ENCODE peak calls at places on chromosomes 12 and 14, in five cellular contexts. One of them, this sample, is unnamed.

GRCh38 chr14:102659797-102660196 is 67.3 kb downstream of the RCOR1 start:
- DNase-seq in left lung: no peak
- DNase-seq in stimulated activated CD8-positive, alpha-beta memory T cell treated with anti-CD3 and anti-CD28 coated beads, Interleukin-12 subunit alpha, Interleukin-12 subunit beta, amount 100 ng/mL, for 4 hours: no peak
- DNase-seq in epithelial cell of esophagus: peak
- DNase-seq in A549: peak
- DNase-seq in this sample: no peak

GRCh38 chr12:18145924-18146323 is 55.9 kb upstream of the RERGL start:
- DNase-seq in left lung: no peak
- DNase-seq in stimulated activated CD8-positive, alpha-beta memory T cell treated with anti-CD3 and anti-CD28 coated beads, Interleukin-12 subunit alpha, Interleukin-12 subunit beta, amount 100 ng/mL, for 4 hours: no peak
- DNase-seq in epithelial cell of esophagus: peak
- DNase-seq in A549: no peak
- DNase-seq in this sample: no peak

GRCh38 chr14:90603336-90603735 is 206.5 kb downstream of the CALM1 start:
- DNase-seq in left lung: no peak
- DNase-seq in stimulated activated CD8-positive, alpha-beta memory T cell treated with anti-CD3 and anti-CD28 coated beads, Interleukin-12 subunit alpha, Interleukin-12 subunit beta, amount 100 ng/mL, for 4 hours: no peak
- DNase-seq in epithelial cell of esophagus: no peak
- DNase-seq in A549: no peak
- DNase-seq in this sample: no peak

GRCh38 chr12:69987453-69988102 is 162.6 kb downstream of the MYRFL start:
- DNase-seq in left lung: no peak
- DNase-seq in stimulated activated CD8-positive, alpha-beta memory T cell treated with anti-CD3 and anti-CD28 coated beads, Interleukin-12 subunit alpha, Interleukin-12 subunit beta, amount 100 ng/mL, for 4 hours: no peak
- DNase-seq in epithelial cell of esophagus: peak
- DNase-seq in A549: peak
- DNase-seq in this sample: no peak

GRCh38 chr12:57552692-57553321 is 3.0 kb downstream of the KIF5A start:
- DNase-seq in left lung: no peak
- DNase-seq in stimulated activated CD8-positive, alpha-beta memory T cell treated with anti-CD3 and anti-CD28 coated beads, Interleukin-12 subunit alpha, Interleukin-12 subunit beta, amount 100 ng/mL, for 4 hours: no peak
- DNase-seq in epithelial cell of esophagus: no peak
- DNase-seq in A549: no peak
- DNase-seq in this sample: no peak

GRCh38 chr12:69985656-69986055 is 160.6 kb downstream of the MYRFL start:
- DNase-seq in left lung: no peak
- DNase-seq in stimulated activated CD8-positive, alpha-beta memory T cell treated with anti-CD3 and anti-CD28 coated beads, Interleukin-12 subunit alpha, Interleukin-12 subunit beta, amount 100 ng/mL, for 4 hours: no peak
- DNase-seq in epithelial cell of esophagus: peak
- DNase-seq in A549: peak
- DNase-seq in this sample: no peak

GRCh38 chr12:65278576-65279386 is at the start of gene MSRB3:
- DNase-seq in left lung: peak
- DNase-seq in stimulated activated CD8-positive, alpha-beta memory T cell treated with anti-CD3 and anti-CD28 coated beads, Interleukin-12 subunit alpha, Interleukin-12 subunit beta, amount 100 ng/mL, for 4 hours: no peak
- DNase-seq in epithelial cell of esophagus: peak
- DNase-seq in A549: peak
- DNase-seq in this sample: no peak

GRCh38 chr12:53051058-53051880 is 1.4 kb downstream of the TNS2 start:
- DNase-seq in left lung: peak
- DNase-seq in stimulated activated CD8-positive, alpha-beta memory T cell treated with anti-CD3 and anti-CD28 coated beads, Interleukin-12 subunit alpha, Interleukin-12 subunit beta, amount 100 ng/mL, for 4 hours: no peak
- DNase-seq in epithelial cell of esophagus: peak
- DNase-seq in A549: peak
- DNase-seq in this sample: no peak

GRCh38 chr12:109604902-109605536 is 31.4 kb downstream of the MVK start:
- DNase-seq in left lung: no peak
- DNase-seq in stimulated activated CD8-positive, alpha-beta memory T cell treated with anti-CD3 and anti-CD28 coated beads, Interleukin-12 subunit alpha, Interleukin-12 subunit beta, amount 100 ng/mL, for 4 hours: no peak
- DNase-seq in epithelial cell of esophagus: no peak
- DNase-seq in A549: no peak
- DNase-seq in this sample: no peak

GRCh38 chr12:21940972-21941521 is at the start of gene ABCC9:
- DNase-seq in left lung: peak
- DNase-seq in stimulated activated CD8-positive, alpha-beta memory T cell treated with anti-CD3 and anti-CD28 coated beads, Interleukin-12 subunit alpha, Interleukin-12 subunit beta, amount 100 ng/mL, for 4 hours: no peak
- DNase-seq in epithelial cell of esophagus: peak
- DNase-seq in A549: no peak
- DNase-seq in this sample: no peak

GRCh38 chr12:50556273-50556672 is 51.5 kb downstream of the DIP2B start:
- DNase-seq in left lung: no peak
- DNase-seq in stimulated activated CD8-positive, alpha-beta memory T cell treated with anti-CD3 and anti-CD28 coated beads, Interleukin-12 subunit alpha, Interleukin-12 subunit beta, amount 100 ng/mL, for 4 hours: no peak
- DNase-seq in epithelial cell of esophagus: no peak
- DNase-seq in A549: no peak
- DNase-seq in this sample: no peak

GRCh38 chr12:55072093-55072492 is 52.3 kb downstream of the NEUROD4 start:
- DNase-seq in left lung: peak
- DNase-seq in stimulated activated CD8-positive, alpha-beta memory T cell treated with anti-CD3 and anti-CD28 coated beads, Interleukin-12 subunit alpha, Interleukin-12 subunit beta, amount 100 ng/mL, for 4 hours: peak
- DNase-seq in epithelial cell of esophagus: peak
- DNase-seq in A549: peak
- DNase-seq in this sample: peak

GRCh38 chr12:3951380-3952135 is 78.4 kb upstream of the PARP11 start:
- DNase-seq in left lung: no peak
- DNase-seq in stimulated activated CD8-positive, alpha-beta memory T cell treated with anti-CD3 and anti-CD28 coated beads, Interleukin-12 subunit alpha, Interleukin-12 subunit beta, amount 100 ng/mL, for 4 hours: no peak
- DNase-seq in epithelial cell of esophagus: no peak
- DNase-seq in A549: no peak
- DNase-seq in this sample: no peak

GRCh38 chr12:51269174-51270066 is 795 bp downstream of the SMAGP start:
- DNase-seq in left lung: peak
- DNase-seq in stimulated activated CD8-positive, alpha-beta memory T cell treated with anti-CD3 and anti-CD28 coated beads, Interleukin-12 subunit alpha, Interleukin-12 subunit beta, amount 100 ng/mL, for 4 hours: peak
- DNase-seq in epithelial cell of esophagus: peak
- DNase-seq in A549: peak
- DNase-seq in this sample: no peak

GRCh38 chr12:18382486-18382885 is 121.2 kb downstream of the PIK3C2G start:
- DNase-seq in left lung: no peak
- DNase-seq in stimulated activated CD8-positive, alpha-beta memory T cell treated with anti-CD3 and anti-CD28 coated beads, Interleukin-12 subunit alpha, Interleukin-12 subunit beta, amount 100 ng/mL, for 4 hours: no peak
- DNase-seq in epithelial cell of esophagus: no peak
- DNase-seq in A549: no peak
- DNase-seq in this sample: no peak